ENCODE peak calls at places on chromosomes 3 and 15, in five cellular contexts. D, U, J, T and S are unnamed samples.

GRCh38 chr3:53350652-53351051 is 3.3 kb upstream of the DCP1A start:
- DNase-seq in J (no peak), U (no peak), T (no peak), D (peak; percentile 70), S (no peak)

GRCh38 chr3:141104151-141104741 is 53.1 kb downstream of the SPSB4 start:
- DNase-seq in J (no peak), U (no peak), D (no peak), T (no peak), S (no peak)

GRCh38 chr3:58531555-58531954 is 5.4 kb downstream of the ACOX2 start:
- DNase-seq in U (no peak), T (no peak), J (no peak), D (no peak), S (no peak)

GRCh38 chr3:7203969-7204847 is 343.3 kb downstream of the GRM7 start:
- DNase-seq in D (no peak), T (no peak), J (no peak), U (no peak), S (no peak)

GRCh38 chr3:37249717-37250116 is 75.3 kb upstream of the LRRFIP2 start:
- DNase-seq in U (no peak), D (no peak), J (no peak), T (no peak), S (no peak)

GRCh38 chr3:69499899-69500316 is 114.0 kb upstream of the FRMD4B start:
- DNase-seq in D (peak; percentile 32), T (no peak), U (no peak), J (no peak), S (no peak)

GRCh38 chr15:76337047-76337738 is 620 bp downstream of the ISL2 start:
- DNase-seq in T (no peak), J (peak; percentile 59), D (peak; percentile 48), U (no peak), S (no peak)

GRCh38 chr3:160921020-160921635 is 165.1 kb downstream of the PPM1L start:
- DNase-seq in T (peak; percentile 52), U (no peak), J (no peak), D (peak; percentile 38), S (no peak)

GRCh38 chr3:184786271-184787010 is 25.5 kb upstream of the VPS8 start:
- DNase-seq in J (peak; percentile 60), U (peak; percentile 17), T (no peak), D (peak; percentile 81), S (peak; percentile 85)

GRCh38 chr3:49707113-49707480 is 12.4 kb downstream of the AMIGO3 start:
- DNase-seq in U (no peak), D (peak; percentile 67), T (no peak), J (no peak), S (no peak)

GRCh38 chr15:81410318-81410753 is 36.3 kb upstream of the TMC3 start:
- DNase-seq in D (peak; percentile 66), U (no peak), T (peak; percentile 46), J (no peak), S (peak; percentile 59)